ENCODE peak calls at places on chromosomes 7 and 10, in five cellular contexts. One of them, this sample, is unnamed. For H3K79me2, the result is how much of the 10 kb centered on the place peaks cover.

GRCh38 chr7:20218261-20218660 is 1.1 kb upstream of the MACC1 start:
- DNase-seq in mesendoderm: peak
- DNase-seq in neural progenitor cell: no peak
- DNase-seq in DND-41: no peak
- DNase-seq in fibroblast of lung: no peak
- DNase-seq in this sample: no peak

GRCh38 chr7:115593111-115593510 is 437.5 kb downstream of the TFEC start:
- DNase-seq in fibroblast of lung: no peak
- DNase-seq in mesendoderm: no peak
- DNase-seq in DND-41: no peak
- DNase-seq in neural progenitor cell: no peak
- DNase-seq in this sample: no peak

GRCh38 chr7:80411621-80412020 is 100.2 kb downstream of the GNAT3 start:
- DNase-seq in mesendoderm: no peak
- DNase-seq in fibroblast of lung: no peak
- DNase-seq in DND-41: no peak
- DNase-seq in neural progenitor cell: peak
- DNase-seq in this sample: no peak

GRCh38 chr10:49512121-49512809 is 26.7 kb downstream of the ERCC6 start:
- DNase-seq in DND-41: peak
- DNase-seq in fibroblast of lung: peak
- DNase-seq in neural progenitor cell: peak
- DNase-seq in mesendoderm: peak
- DNase-seq in this sample: peak

GRCh38 chr10:127890935-127891334 is 1.8 kb downstream of the CLRN3 start:
- DNase-seq in DND-41: no peak
- DNase-seq in mesendoderm: no peak
- DNase-seq in neural progenitor cell: no peak
- DNase-seq in fibroblast of lung: no peak
- DNase-seq in this sample: no peak

GRCh38 chr7:135286876-135287275 is 53.2 kb downstream of the STRA8 start:
- DNase-seq in DND-41: no peak
- DNase-seq in fibroblast of lung: no peak
- DNase-seq in neural progenitor cell: no peak
- DNase-seq in mesendoderm: no peak
- DNase-seq in this sample: no peak

GRCh38 chr7:2715341-2716231 is 27.6 kb downstream of the AMZ1 start:
- DNase-seq in fibroblast of lung: no peak
- DNase-seq in DND-41: peak
- DNase-seq in neural progenitor cell: no peak
- DNase-seq in mesendoderm: no peak
- DNase-seq in this sample: no peak

GRCh38 chr7:44102846-44103565 is 1.1 kb upstream of the AEBP1 start:
- DNase-seq in neural progenitor cell: no peak
- DNase-seq in mesendoderm: no peak
- DNase-seq in fibroblast of lung: no peak
- DNase-seq in DND-41: no peak
- DNase-seq in this sample: no peak

GRCh38 chr7:158828343-158829020 is 827 bp downstream of the ESYT2 start:
- DNase-seq in fibroblast of lung: peak
- DNase-seq in DND-41: peak
- DNase-seq in mesendoderm: peak
- DNase-seq in neural progenitor cell: peak
- DNase-seq in this sample: no peak

GRCh38 chr7:70091362-70091761 is 493.1 kb downstream of the AUTS2 start:
- DNase-seq in fibroblast of lung: no peak
- DNase-seq in mesendoderm: no peak
- DNase-seq in neural progenitor cell: no peak
- DNase-seq in DND-41: no peak
- DNase-seq in this sample: no peak

GRCh38 chr10:17984056-17984455 is 32.3 kb downstream of the SLC39A12 start:
- DNase-seq in DND-41: no peak
- DNase-seq in mesendoderm: no peak
- DNase-seq in neural progenitor cell: no peak
- DNase-seq in fibroblast of lung: peak
- DNase-seq in this sample: peak

GRCh38 chr10:70509376-70509775 is 30.8 kb downstream of the PALD1 start:
- DNase-seq in DND-41: no peak
- DNase-seq in fibroblast of lung: no peak
- DNase-seq in mesendoderm: no peak
- DNase-seq in neural progenitor cell: no peak
- DNase-seq in this sample: no peak
- H3K79me2 ChIP-seq in DND-41: under half
- H3K79me2 ChIP-seq in fibroblast of lung: under half
- H3K79me2 ChIP-seq in mesendoderm: under half
- H3K79me2 ChIP-seq in neural progenitor cell: under half
- H3K79me2 ChIP-seq in this sample: under half

GRCh38 chr10:27741173-27742091 is 4.2 kb downstream of the MKX start:
- DNase-seq in neural progenitor cell: peak
- DNase-seq in fibroblast of lung: no peak
- DNase-seq in DND-41: no peak
- DNase-seq in mesendoderm: peak
- DNase-seq in this sample: no peak
- H3K4me3 ChIP-seq in neural progenitor cell: peak
- H3K4me3 ChIP-seq in fibroblast of lung: no peak
- H3K4me3 ChIP-seq in DND-41: no peak
- H3K4me3 ChIP-seq in mesendoderm: peak
- H3K4me3 ChIP-seq in this sample: no peak

GRCh38 chr10:77921395-77921794 is 5.2 kb downstream of the DLG5 start:
- DNase-seq in fibroblast of lung: no peak
- DNase-seq in DND-41: no peak
- DNase-seq in mesendoderm: no peak
- DNase-seq in neural progenitor cell: no peak
- DNase-seq in this sample: no peak
- H3K79me2 ChIP-seq in fibroblast of lung: half or more
- H3K79me2 ChIP-seq in DND-41: half or more
- H3K79me2 ChIP-seq in mesendoderm: half or more
- H3K79me2 ChIP-seq in neural progenitor cell: half or more
- H3K79me2 ChIP-seq in this sample: half or more

GRCh38 chr10:124450783-124451057 is 885 bp upstream of the NKX1-2 start:
- DNase-seq in neural progenitor cell: peak
- DNase-seq in DND-41: no peak
- DNase-seq in mesendoderm: peak
- DNase-seq in fibroblast of lung: no peak
- DNase-seq in this sample: no peak
- H3K4me3 ChIP-seq in neural progenitor cell: peak
- H3K4me3 ChIP-seq in DND-41: no peak
- H3K4me3 ChIP-seq in mesendoderm: no peak
- H3K4me3 ChIP-seq in fibroblast of lung: no peak
- H3K4me3 ChIP-seq in this sample: peak

GRCh38 chr7:5436003-5436678 is 12.5 kb upstream of the TNRC18 start:
- DNase-seq in fibroblast of lung: no peak
- DNase-seq in DND-41: no peak
- DNase-seq in neural progenitor cell: no peak
- DNase-seq in mesendoderm: no peak
- DNase-seq in this sample: no peak

GRCh38 chr7:5439209-5439571 is 15.6 kb upstream of the TNRC18 start:
- DNase-seq in mesendoderm: no peak
- DNase-seq in fibroblast of lung: no peak
- DNase-seq in DND-41: no peak
- DNase-seq in neural progenitor cell: no peak
- DNase-seq in this sample: no peak

GRCh38 chr7:5435291-5436002 is 11.8 kb upstream of the TNRC18 start:
- DNase-seq in neural progenitor cell: no peak
- DNase-seq in DND-41: no peak
- DNase-seq in fibroblast of lung: no peak
- DNase-seq in mesendoderm: no peak
- DNase-seq in this sample: no peak

GRCh38 chr7:5437987-5438386 is 14.4 kb upstream of the TNRC18 start:
- DNase-seq in DND-41: no peak
- DNase-seq in fibroblast of lung: no peak
- DNase-seq in mesendoderm: no peak
- DNase-seq in neural progenitor cell: peak
- DNase-seq in this sample: no peak

DNA sequence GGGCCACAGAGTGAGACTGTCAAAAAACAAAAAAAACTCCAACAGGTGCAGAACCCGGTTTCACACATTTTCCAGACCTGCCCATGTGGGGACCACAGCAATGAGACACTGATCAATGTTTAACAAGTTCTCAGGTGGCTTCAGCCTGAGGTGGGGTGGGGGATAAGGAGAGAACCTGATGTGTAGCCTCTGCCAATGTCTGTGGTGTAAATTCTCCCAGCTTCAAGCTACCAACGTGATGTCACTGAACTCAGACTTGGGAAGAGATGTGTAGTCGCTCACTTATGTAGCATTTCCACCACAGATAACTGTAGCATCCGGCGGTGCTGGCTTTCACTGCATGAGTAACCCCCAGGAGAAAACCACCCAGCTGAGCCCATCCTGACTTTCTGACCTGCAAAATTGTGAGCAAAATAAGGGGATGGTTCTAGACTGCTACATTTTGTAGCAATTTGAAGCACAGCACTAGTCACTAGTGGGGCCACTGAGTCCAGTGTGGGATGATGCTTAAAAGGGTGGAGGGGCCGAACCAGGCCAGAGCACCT is 13.8 kb upstream of the TNRC18 start:
- DNase-seq in mesendoderm: no peak
- DNase-seq in fibroblast of lung: no peak
- DNase-seq in DND-41: no peak
- DNase-seq in neural progenitor cell: no peak
- DNase-seq in this sample: no peak
- H3K79me2 ChIP-seq in mesendoderm: under half
- H3K79me2 ChIP-seq in fibroblast of lung: under half
- H3K79me2 ChIP-seq in DND-41: under half
- H3K79me2 ChIP-seq in neural progenitor cell: under half
- H3K79me2 ChIP-seq in this sample: under half

DNA sequence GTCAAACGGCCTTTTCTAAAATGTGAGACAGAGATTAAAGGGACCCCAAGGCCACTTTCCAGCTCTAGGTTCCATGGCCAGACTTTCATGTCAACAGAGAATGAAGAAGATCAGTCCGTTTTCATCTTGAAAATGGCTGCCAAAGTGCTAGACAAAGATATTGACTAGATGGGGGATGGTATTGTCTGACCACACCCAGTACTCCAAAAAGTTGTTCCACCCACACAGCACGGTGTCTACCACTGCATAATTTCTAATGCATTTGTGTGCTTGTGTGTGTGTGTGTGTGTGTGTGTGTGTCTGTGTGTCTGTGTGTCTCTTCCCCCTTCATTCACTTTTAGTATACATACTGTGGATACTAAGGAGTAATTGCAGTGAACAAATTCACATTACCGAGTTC is 1.3 kb downstream of the COL1A2 start:
- DNase-seq in mesendoderm: peak
- DNase-seq in DND-41: no peak
- DNase-seq in fibroblast of lung: peak
- DNase-seq in neural progenitor cell: peak
- DNase-seq in this sample: no peak
- H3K4me3 ChIP-seq in mesendoderm: peak
- H3K4me3 ChIP-seq in DND-41: no peak
- H3K4me3 ChIP-seq in fibroblast of lung: peak
- H3K4me3 ChIP-seq in neural progenitor cell: peak
- H3K4me3 ChIP-seq in this sample: no peak

This sample was measured in PC-9.